ENCODE peak calls at places on chromosomes 12 and 14, in nine cellular contexts. V, B, W, M, E, N, Z, K and H are unnamed samples.

GRCh38 chr14:104293231-104293841 is 154.9 kb downstream of the KIF26A start:
- DNase-seq in Z (no peak), E (no peak), B (peak), K (no peak), W (no peak), M (no peak), V (no peak), N (no peak), H (no peak)

GRCh38 chr14:75523771-75524171 is 1.5 kb downstream of the BATF start:
- DNase-seq in E (no peak), K (no peak), V (no peak), Z (no peak), N (peak), M (no peak), W (no peak), B (no peak), H (peak)

GRCh38 chr12:65536876-65537661 is 258.6 kb downstream of the MSRB3 start:
- DNase-seq in M (no peak), K (no peak), E (peak), N (peak), Z (peak), V (no peak), B (no peak), W (no peak), H (peak)

GRCh38 chr12:13465641-13466040 is 269.1 kb downstream of the EMP1 start:
- DNase-seq in B (no peak), W (no peak), V (no peak), M (no peak), N (peak), K (no peak), E (no peak), Z (no peak), H (no peak)

GRCh38 chr12:95623554-95624170 is 72.4 kb upstream of the USP44 start:
- DNase-seq in B (peak), M (no peak), Z (peak), K (peak), V (no peak), E (peak), W (no peak), N (peak), H (peak)

GRCh38 chr12:89556976-89557375 is 31.1 kb upstream of the POC1B start:
- DNase-seq in B (no peak), M (no peak), V (no peak), W (no peak), E (peak), Z (peak), K (peak), N (no peak), H (peak)

GRCh38 chr12:107847830-107848229 is 73.3 kb downstream of the ASCL4 start:
- DNase-seq in M (no peak), N (no peak), Z (no peak), W (no peak), B (no peak), K (no peak), E (no peak), V (no peak), H (no peak)

GRCh38 chr14:25887251-25887908 is 710.5 kb downstream of the NOVA1 start:
- DNase-seq in M (no peak), B (no peak), K (no peak), N (no peak), V (no peak), W (no peak), E (no peak), Z (no peak), H (no peak)

GRCh38 chr14:91417134-91417982 is at the start of gene CCDC88C:
- DNase-seq in V (no peak), Z (peak), N (no peak), W (peak), M (peak), E (peak), B (peak), K (peak), H (no peak)

GRCh38 chr12:125254856-125255255 is 189.6 kb downstream of the AACS start:
- DNase-seq in E (no peak), N (no peak), B (no peak), V (no peak), M (no peak), Z (no peak), K (no peak), W (no peak), H (no peak)

GRCh38 chr12:103676863-103677262 is 89.8 kb downstream of the STAB2 start:
- DNase-seq in V (no peak), N (no peak), W (no peak), B (no peak), Z (peak), K (no peak), E (no peak), M (no peak), H (no peak)

GRCh38 chr12:2294651-2295475 is 242.1 kb downstream of the CACNA1C start:
- DNase-seq in B (no peak), M (no peak), W (no peak), E (peak), V (no peak), N (peak), K (no peak), Z (no peak), H (peak)

GRCh38 chr12:49022558-49023178 is 4.1 kb upstream of the PRKAG1 start:
- DNase-seq in W (no peak), N (no peak), V (no peak), M (no peak), E (no peak), Z (no peak), K (no peak), B (no peak), H (no peak)

GRCh38 chr12:112841891-112842290 is 50.3 kb downstream of the RPH3A start:
- DNase-seq in B (no peak), K (no peak), E (peak), W (no peak), Z (no peak), N (peak), M (no peak), V (no peak), H (no peak)

GRCh38 chr12:127980585-127980984 is 286.4 kb upstream of the TMEM132C start:
- DNase-seq in Z (no peak), M (no peak), N (no peak), W (no peak), K (no peak), B (no peak), V (no peak), E (no peak), H (no peak)

GRCh38 chr12:7934153-7934552 is 1.8 kb downstream of the SLC2A3 start:
- DNase-seq in Z (no peak), B (no peak), K (no peak), V (no peak), M (no peak), E (no peak), N (no peak), W (no peak), H (no peak)

GRCh38 chr12:103844296-103844695 is 3.3 kb upstream of the NT5DC3 start:
- DNase-seq in W (no peak), K (no peak), E (no peak), N (no peak), M (no peak), Z (no peak), V (no peak), B (no peak), H (no peak)

GRCh38 chr12:65868133-65868705 is 43.9 kb downstream of the HMGA2 start:
- DNase-seq in M (no peak), N (peak), E (no peak), B (no peak), W (no peak), V (no peak), Z (no peak), K (no peak), H (peak)

GRCh38 chr12:121649819-121650353 is 19.6 kb downstream of the MORN3 start:
- DNase-seq in N (no peak), M (no peak), B (no peak), Z (no peak), K (no peak), V (no peak), E (no peak), W (no peak), H (no peak)

GRCh38 chr14:23113346-23114119 is 5.5 kb downstream of the CEBPE start:
- DNase-seq in V (no peak), E (no peak), M (no peak), B (no peak), K (no peak), W (no peak), Z (no peak), N (peak), H (peak)

GRCh38 chr14:94540031-94540794 is 21.0 kb upstream of the SERPINA4 start:
- DNase-seq in W (no peak), M (no peak), N (no peak), E (no peak), Z (peak), K (peak), V (no peak), B (no peak), H (peak)

GRCh38 chr12:100554608-100555077 is 18.8 kb upstream of the GAS2L3 start:
- DNase-seq in B (no peak), V (no peak), Z (peak), W (no peak), M (no peak), N (peak), K (peak), E (peak), H (peak)

GRCh38 chr12:10771132-10771733 is 31.2 kb downstream of the TAS2R7 start:
- DNase-seq in N (peak), E (peak), V (no peak), K (peak), W (no peak), M (no peak), B (no peak), Z (peak), H (peak)

GRCh38 chr12:53739285-53740129 is 12.3 kb upstream of the CALCOCO1 start:
- DNase-seq in M (no peak), K (no peak), N (no peak), W (no peak), B (no peak), E (no peak), Z (no peak), V (no peak), H (no peak)

GRCh38 chr12:91381309-91381804 is 198.7 kb upstream of the DCN start:
- DNase-seq in V (no peak), N (peak), E (no peak), W (no peak), K (no peak), M (no peak), B (peak), Z (peak), H (peak)

GRCh38 chr12:75969768-75970167 is 61.8 kb downstream of the PHLDA1 start:
- DNase-seq in B (peak), M (no peak), V (no peak), N (no peak), Z (no peak), E (no peak), K (peak), W (no peak), H (no peak)

GRCh38 chr14:106610691-106611090 is 1084.3 kb downstream of the TMEM121 start:
- DNase-seq in E (no peak), M (no peak), N (no peak), K (peak), W (no peak), Z (no peak), V (no peak), B (no peak), H (no peak)

GRCh38 chr14:71338153-71338552 is 430.9 kb downstream of the PCNX1 start:
- DNase-seq in Z (no peak), W (no peak), B (no peak), K (no peak), M (no peak), V (no peak), E (no peak), N (no peak), H (no peak)

GRCh38 chr14:92223027-92223426 is 99.9 kb upstream of the SLC24A4 start:
- DNase-seq in Z (no peak), W (no peak), B (no peak), E (no peak), V (no peak), K (no peak), N (no peak), M (no peak), H (no peak)

GRCh38 chr14:73591690-73592448 is at the start of gene ACOT4:
- DNase-seq in N (peak), E (no peak), W (peak), K (peak), Z (peak), V (no peak), B (peak), M (no peak), H (peak)

GRCh38 chr12:76183459-76184186 is 99.1 kb upstream of the NAP1L1 start:
- DNase-seq in E (peak), V (no peak), W (no peak), M (no peak), N (peak), Z (no peak), K (no peak), B (no peak), H (peak)

GRCh38 chr12:6699989-6700645 is 498 bp downstream of the PIANP start:
- DNase-seq in Z (no peak), E (no peak), V (no peak), B (peak), N (no peak), M (no peak), W (no peak), K (peak), H (no peak)

GRCh38 chr14:69658664-69659261 is 47.4 kb downstream of the SUSD6 start:
- DNase-seq in V (no peak), E (no peak), W (no peak), B (no peak), K (no peak), M (no peak), Z (peak), N (no peak), H (peak)

GRCh38 chr14:61471297-61471980 is 150.1 kb downstream of the PRKCH start:
- DNase-seq in N (no peak), Z (no peak), K (peak), W (no peak), B (no peak), M (no peak), E (no peak), V (no peak), H (no peak)

GRCh38 chr14:100649173-100649519 is 61.9 kb upstream of the BEGAIN start:
- DNase-seq in N (peak), V (no peak), M (no peak), B (no peak), E (no peak), Z (peak), W (no peak), K (no peak), H (peak)

GRCh38 chr14:25833341-25834121 is 764.3 kb downstream of the NOVA1 start:
- DNase-seq in B (peak), W (no peak), V (no peak), Z (peak), N (no peak), K (peak), M (no peak), E (no peak), H (no peak)

GRCh38 chr14:33402604-33403003 is 463.9 kb downstream of the NPAS3 start:
- DNase-seq in V (no peak), W (no peak), N (no peak), Z (no peak), M (no peak), B (no peak), K (peak), E (no peak), H (no peak)

GRCh38 chr14:39665084-39665483 is 232.9 kb upstream of the FBXO33 start:
- DNase-seq in W (no peak), Z (no peak), N (no peak), E (no peak), M (no peak), B (no peak), V (no peak), K (no peak), H (no peak)